ENCODE peak calls at places on chromosomes 5 and 9, in nine cellular contexts. One of them, this sample, is unnamed.

GRCh38 chr9:89185980-89186379 is 7.4 kb upstream of the SHC3 start:
- DNase-seq in NCI-H1105: no peak
- DNase-seq in posterior cingulate gyrus: no peak
- DNase-seq in dorsolateral prefrontal cortex: no peak
- DNase-seq in substantia nigra: no peak
- DNase-seq in HuH-7: peak; percentile 38
- DNase-seq in T-helper 17 cell: no peak
- DNase-seq in PC-9: no peak
- DNase-seq in spleen: no peak
- DNase-seq in this sample: no peak

GRCh38 chr9:116543731-116544400 is 143.2 kb upstream of the TRIM32 start:
- DNase-seq in NCI-H1105: no peak
- DNase-seq in posterior cingulate gyrus: no peak
- DNase-seq in dorsolateral prefrontal cortex: no peak
- DNase-seq in substantia nigra: no peak
- DNase-seq in HuH-7: no peak
- DNase-seq in T-helper 17 cell: no peak
- DNase-seq in PC-9: no peak
- DNase-seq in spleen: no peak
- DNase-seq in this sample: no peak

GRCh38 chr9:29564564-29564963 is 1991.3 kb upstream of the C9orf72 start:
- DNase-seq in NCI-H1105: no peak
- DNase-seq in posterior cingulate gyrus: no peak
- DNase-seq in dorsolateral prefrontal cortex: no peak
- DNase-seq in substantia nigra: no peak
- DNase-seq in HuH-7: no peak
- DNase-seq in T-helper 17 cell: no peak
- DNase-seq in PC-9: no peak
- DNase-seq in spleen: no peak
- DNase-seq in this sample: no peak

GRCh38 chr5:157574456-157575095 is 999 bp downstream of the ADAM19 start:
- DNase-seq in NCI-H1105: no peak
- DNase-seq in posterior cingulate gyrus: no peak
- DNase-seq in dorsolateral prefrontal cortex: no peak
- DNase-seq in substantia nigra: no peak
- DNase-seq in HuH-7: no peak
- DNase-seq in T-helper 17 cell: no peak
- DNase-seq in PC-9: no peak
- DNase-seq in spleen: peak; percentile 85
- DNase-seq in this sample: no peak

GRCh38 chr9:133968966-133969617 is 23.0 kb downstream of the VAV2 start:
- DNase-seq in NCI-H1105: no peak
- DNase-seq in posterior cingulate gyrus: no peak
- DNase-seq in dorsolateral prefrontal cortex: no peak
- DNase-seq in substantia nigra: no peak
- DNase-seq in HuH-7: no peak
- DNase-seq in T-helper 17 cell: no peak
- DNase-seq in PC-9: no peak
- DNase-seq in spleen: peak; percentile 67
- DNase-seq in this sample: no peak

GRCh38 chr5:68028131-68028727 is 187.3 kb upstream of the PIK3R1 start:
- DNase-seq in NCI-H1105: no peak
- DNase-seq in posterior cingulate gyrus: no peak
- DNase-seq in dorsolateral prefrontal cortex: no peak
- DNase-seq in substantia nigra: no peak
- DNase-seq in HuH-7: no peak
- DNase-seq in T-helper 17 cell: no peak
- DNase-seq in PC-9: no peak
- DNase-seq in spleen: no peak
- DNase-seq in this sample: no peak

GRCh38 chr5:171724771-171725609 is 60.6 kb upstream of the SMIM23 start:
- DNase-seq in NCI-H1105: no peak
- DNase-seq in posterior cingulate gyrus: no peak
- DNase-seq in dorsolateral prefrontal cortex: no peak
- DNase-seq in substantia nigra: no peak
- DNase-seq in HuH-7: no peak
- DNase-seq in T-helper 17 cell: no peak
- DNase-seq in PC-9: no peak
- DNase-seq in spleen: no peak
- DNase-seq in this sample: no peak

GRCh38 chr5:74030371-74030770 is 404.4 kb downstream of the ARHGEF28 start:
- DNase-seq in NCI-H1105: no peak
- DNase-seq in posterior cingulate gyrus: no peak
- DNase-seq in dorsolateral prefrontal cortex: no peak
- DNase-seq in substantia nigra: no peak
- DNase-seq in HuH-7: no peak
- DNase-seq in T-helper 17 cell: no peak
- DNase-seq in PC-9: no peak
- DNase-seq in spleen: no peak
- DNase-seq in this sample: no peak

GRCh38 chr9:27548055-27548741 is 18.6 kb upstream of the MOB3B start:
- DNase-seq in NCI-H1105: no peak
- DNase-seq in posterior cingulate gyrus: no peak
- DNase-seq in dorsolateral prefrontal cortex: no peak
- DNase-seq in substantia nigra: no peak
- DNase-seq in HuH-7: no peak
- DNase-seq in T-helper 17 cell: no peak
- DNase-seq in PC-9: peak; percentile 36
- DNase-seq in spleen: no peak
- DNase-seq in this sample: no peak

GRCh38 chr9:118336167-118336951 is 632.2 kb downstream of the TLR4 start:
- DNase-seq in NCI-H1105: no peak
- DNase-seq in posterior cingulate gyrus: no peak
- DNase-seq in dorsolateral prefrontal cortex: no peak
- DNase-seq in substantia nigra: no peak
- DNase-seq in HuH-7: no peak
- DNase-seq in T-helper 17 cell: no peak
- DNase-seq in PC-9: no peak
- DNase-seq in spleen: no peak
- DNase-seq in this sample: no peak

GRCh38 chr9:129341991-129342348 is 163.9 kb upstream of the IER5L start:
- DNase-seq in NCI-H1105: no peak
- DNase-seq in posterior cingulate gyrus: no peak
- DNase-seq in dorsolateral prefrontal cortex: no peak
- DNase-seq in substantia nigra: no peak
- DNase-seq in HuH-7: no peak
- DNase-seq in T-helper 17 cell: no peak
- DNase-seq in PC-9: no peak
- DNase-seq in spleen: no peak
- DNase-seq in this sample: no peak

GRCh38 chr5:474826-475661 is 32.1 kb downstream of the EXOC3 start:
- DNase-seq in NCI-H1105: no peak
- DNase-seq in posterior cingulate gyrus: no peak
- DNase-seq in dorsolateral prefrontal cortex: peak; percentile 26
- DNase-seq in substantia nigra: no peak
- DNase-seq in HuH-7: no peak
- DNase-seq in T-helper 17 cell: peak; percentile 21
- DNase-seq in PC-9: no peak
- DNase-seq in spleen: peak; percentile 83
- DNase-seq in this sample: no peak

GRCh38 chr9:35277649-35278359 is 116.0 kb downstream of the UNC13B start:
- DNase-seq in NCI-H1105: no peak
- DNase-seq in posterior cingulate gyrus: no peak
- DNase-seq in dorsolateral prefrontal cortex: no peak
- DNase-seq in substantia nigra: no peak
- DNase-seq in HuH-7: no peak
- DNase-seq in T-helper 17 cell: no peak
- DNase-seq in PC-9: no peak
- DNase-seq in spleen: no peak
- DNase-seq in this sample: no peak

GRCh38 chr9:33189331-33189731 is 22.2 kb upstream of the B4GALT1 start:
- DNase-seq in NCI-H1105: no peak
- DNase-seq in posterior cingulate gyrus: no peak
- DNase-seq in dorsolateral prefrontal cortex: no peak
- DNase-seq in substantia nigra: no peak
- DNase-seq in HuH-7: no peak
- DNase-seq in T-helper 17 cell: no peak
- DNase-seq in PC-9: no peak
- DNase-seq in spleen: no peak
- DNase-seq in this sample: no peak

GRCh38 chr9:75906531-75906930 is 16.1 kb downstream of the PCSK5 start:
- DNase-seq in NCI-H1105: no peak
- DNase-seq in posterior cingulate gyrus: no peak
- DNase-seq in dorsolateral prefrontal cortex: no peak
- DNase-seq in substantia nigra: no peak
- DNase-seq in HuH-7: no peak
- DNase-seq in T-helper 17 cell: no peak
- DNase-seq in PC-9: no peak
- DNase-seq in spleen: no peak
- DNase-seq in this sample: no peak

GRCh38 chr5:111389390-111390082 is 122.8 kb downstream of the STARD4 start:
- DNase-seq in NCI-H1105: no peak
- DNase-seq in posterior cingulate gyrus: no peak
- DNase-seq in dorsolateral prefrontal cortex: no peak
- DNase-seq in substantia nigra: no peak
- DNase-seq in HuH-7: no peak
- DNase-seq in T-helper 17 cell: no peak
- DNase-seq in PC-9: no peak
- DNase-seq in spleen: no peak
- DNase-seq in this sample: no peak

GRCh38 chr5:91010090-91010489 is 373.0 kb downstream of the ARRDC3 start:
- DNase-seq in NCI-H1105: no peak
- DNase-seq in posterior cingulate gyrus: no peak
- DNase-seq in dorsolateral prefrontal cortex: no peak
- DNase-seq in substantia nigra: no peak
- DNase-seq in HuH-7: no peak
- DNase-seq in T-helper 17 cell: no peak
- DNase-seq in PC-9: no peak
- DNase-seq in spleen: no peak
- DNase-seq in this sample: no peak

GRCh38 chr5:118891252-118891651 is 97.1 kb downstream of the DTWD2 start:
- DNase-seq in NCI-H1105: no peak
- DNase-seq in posterior cingulate gyrus: no peak
- DNase-seq in dorsolateral prefrontal cortex: no peak
- DNase-seq in substantia nigra: no peak
- DNase-seq in HuH-7: no peak
- DNase-seq in T-helper 17 cell: no peak
- DNase-seq in PC-9: no peak
- DNase-seq in spleen: no peak
- DNase-seq in this sample: no peak